ENCODE peak calls at places on chromosomes 16 and 17, in seven cellular contexts. P is brain microvascular endothelial cell, T is H9, F is stomach, J is spleen, M is H1, A is HCT116. S is an unnamed sample. For H3K27me3, the result is how much of the 10 kb centered on the place peaks cover.

GRCh38 chr16:53089434-53090270 is 34.9 kb downstream of the CHD9 start:
- DNase-seq in P (no peak), T (no peak), F (no peak), J (no peak), M (no peak), A (no peak), S (no peak)

GRCh38 chr17:77145635-77146632 is 5.2 kb downstream of the SEC14L1 start:
- DNase-seq in P (peak), T (peak), F (peak), J (peak), M (no peak), A (no peak), S (peak)

GRCh38 chr17:65181237-65182061 is 44.3 kb downstream of the RGS9 start:
- DNase-seq in P (no peak), T (no peak), F (no peak), J (no peak), M (no peak), A (no peak), S (peak)

GRCh38 chr17:80008848-80009247 is 26.8 kb downstream of the TBC1D16 start:
- DNase-seq in P (no peak), T (no peak), F (no peak), J (no peak), M (no peak), A (no peak), S (no peak)

GRCh38 chr17:80283116-80283852 is 22.6 kb downstream of the RNF213 start:
- DNase-seq in P (no peak), T (no peak), F (no peak), J (no peak), M (no peak), A (no peak), S (no peak)

GRCh38 chr16:19851476-19851875 is 33.2 kb downstream of the GPRC5B start:
- DNase-seq in P (no peak), T (no peak), F (no peak), J (no peak), M (no peak), A (no peak), S (no peak)

GRCh38 chr16:22091721-22092120 is 620 bp upstream of the VWA3A start:
- DNase-seq in P (no peak), T (no peak), F (no peak), J (no peak), M (no peak), A (no peak), S (no peak)

GRCh38 chr17:64947146-64947545 is 27.9 kb upstream of the LRRC37A3 start:
- DNase-seq in P (no peak), T (no peak), F (no peak), J (no peak), M (no peak), A (no peak), S (no peak)

GRCh38 chr16:53545433-53545832 is 42.4 kb upstream of the AKTIP start:
- DNase-seq in P (no peak), T (no peak), F (no peak), J (peak), M (no peak), A (no peak), S (no peak)

GRCh38 chr17:35866356-35866950 is 2.2 kb downstream of the HEATR9 start:
- DNase-seq in P (no peak), T (no peak), F (no peak), J (no peak), M (no peak), A (no peak), S (no peak)

GRCh38 chr17:42608692-42609181 is 437 bp downstream of the RETREG3 start:
- DNase-seq in P (no peak), T (no peak), F (no peak), J (no peak), M (no peak), A (no peak), S (no peak)

GRCh38 chr17:61128671-61129115 is 270.9 kb upstream of the TBX2 start:
- DNase-seq in P (peak), T (no peak), F (no peak), J (no peak), M (no peak), A (no peak), S (no peak)

GRCh38 chr17:82064433-82065192 is 991 bp downstream of the DUS1L start:
- DNase-seq in P (no peak), T (no peak), F (peak), J (no peak), M (no peak), A (no peak), S (peak)

GRCh38 chr17:1557355-1558095 is 5.1 kb downstream of the PITPNA start:
- DNase-seq in P (peak), T (no peak), F (no peak), J (peak), M (no peak), A (no peak), S (no peak)

GRCh38 chr16:11949527-11949926 is 7.7 kb upstream of the NPIPB2 start:
- DNase-seq in P (peak), T (peak), F (no peak), J (no peak), M (no peak), A (peak), S (no peak)

GRCh38 chr16:14089283-14089823 is 18.2 kb downstream of the MRTFB start:
- DNase-seq in P (no peak), T (no peak), F (no peak), J (no peak), M (no peak), A (no peak), S (no peak)

GRCh38 chr16:83727018-83727417 is 80.8 kb upstream of the HSBP1 start:
- DNase-seq in P (peak), T (no peak), F (no peak), J (no peak), M (no peak), A (no peak), S (no peak)

GRCh38 chr16:59612094-59612493 is 878.0 kb upstream of the GOT2 start:
- DNase-seq in P (no peak), T (peak), F (no peak), J (no peak), M (no peak), A (no peak), S (no peak)

GRCh38 chr16:819336-819735 is 18.8 kb upstream of the GNG13 start:
- DNase-seq in P (no peak), T (no peak), F (no peak), J (no peak), M (no peak), A (no peak), S (no peak)

GRCh38 chr17:17924857-17925250 is 47.3 kb downstream of the TOM1L2 start:
- DNase-seq in P (no peak), T (no peak), F (no peak), J (no peak), M (no peak), A (no peak), S (no peak)

GRCh38 chr17:76207268-76207667 is 33.0 kb downstream of the RNF157 start:
- DNase-seq in P (no peak), T (no peak), F (no peak), J (no peak), M (no peak), A (no peak), S (no peak)

GRCh38 chr17:60562421-60562820 is 36.4 kb upstream of the APPBP2 start:
- DNase-seq in P (no peak), T (no peak), F (no peak), J (no peak), M (no peak), A (no peak), S (no peak)

GRCh38 chr16:10509534-10510025 is 70.8 kb downstream of the EMP2 start:
- DNase-seq in P (peak), T (peak), F (peak), J (no peak), M (peak), A (peak), S (peak)

GRCh38 chr17:76082326-76083251 is 3.6 kb downstream of the ZACN start:
- DNase-seq in P (no peak), T (peak), F (no peak), J (no peak), M (no peak), A (no peak), S (no peak)

GRCh38 chr16:80300876-80301275 is 239.9 kb upstream of the DYNLRB2 start:
- DNase-seq in P (peak), T (no peak), F (no peak), J (no peak), M (no peak), A (no peak), S (no peak)

GRCh38 chr17:15963670-15964110 is 18.8 kb downstream of the ADORA2B start:
- DNase-seq in P (peak), T (no peak), F (no peak), J (no peak), M (no peak), A (peak), S (no peak)

GRCh38 chr17:1050996-1051925 is 54.3 kb downstream of the TIMM22 start:
- DNase-seq in P (no peak), T (no peak), F (no peak), J (peak), M (no peak), A (no peak), S (no peak)

GRCh38 chr17:60134396-60135159 is 15.2 kb upstream of the CA4 start:
- DNase-seq in P (peak), T (no peak), F (peak), J (peak), M (no peak), A (no peak), S (no peak)

GRCh38 chr17:7579001-7579838 is at the start of gene CD68:
- DNase-seq in P (peak), T (peak), F (peak), J (no peak), M (no peak), A (peak), S (peak)

GRCh38 chr17:40956401-40957254 is 10.1 kb downstream of the KRT39 start:
- DNase-seq in P (peak), T (no peak), F (no peak), J (no peak), M (no peak), A (peak), S (no peak)

DNA sequence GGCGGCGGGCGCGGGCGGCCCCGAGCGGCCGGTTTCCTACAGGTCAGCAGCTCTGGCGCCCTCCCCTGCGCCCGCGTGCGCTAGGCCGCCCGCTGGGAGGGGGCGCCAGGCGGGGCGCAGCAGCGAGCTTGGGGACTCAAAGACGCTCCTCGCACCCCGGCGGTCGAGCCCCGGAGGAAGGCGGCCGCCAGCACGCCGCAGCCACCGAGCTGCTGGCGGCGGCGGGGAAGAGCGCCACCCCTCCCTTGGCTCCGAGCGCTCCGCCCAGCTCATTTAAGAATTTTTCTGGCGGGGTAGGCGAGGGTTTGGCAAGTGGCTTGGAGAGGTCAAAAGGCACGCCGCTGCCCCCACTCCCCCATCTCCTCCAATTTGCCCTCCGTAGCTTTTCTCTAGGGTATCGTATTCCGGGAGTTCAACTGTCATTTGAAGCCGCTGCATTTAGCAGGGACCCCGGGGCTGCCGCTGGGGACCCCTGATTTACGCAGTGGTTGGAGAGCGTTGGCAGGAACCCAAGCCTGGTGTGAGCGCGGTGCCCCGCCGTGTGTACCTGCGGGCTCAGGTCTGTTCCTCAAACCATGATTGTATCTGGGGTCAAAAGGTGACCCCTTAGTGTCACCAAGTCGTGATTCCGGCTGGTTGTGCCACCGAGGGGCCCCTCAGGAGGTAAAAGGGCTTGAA is 59.5 kb upstream of the GSE1 start:
- DNase-seq in P (no peak), T (peak), F (peak), J (peak), M (no peak), A (peak), S (peak)
- TF ChIP-seq CTCF in P (no peak), T (no peak), F (peak), J (no peak), M (peak), A (no peak), S (peak)

GRCh38 chr17:43931062-43931571 is 11.2 kb downstream of the PPY start:
- DNase-seq in P (no peak), T (no peak), F (no peak), J (no peak), M (no peak), A (no peak), S (no peak)
- H3K27me3 ChIP-seq in P (under half), T (under half), F (half or more), J (under half), M (under half), A (under half), S (under half)

GRCh38 chr17:66764559-66764958 is 70.4 kb upstream of the CACNG5 start:
- DNase-seq in P (no peak), T (peak), F (no peak), J (no peak), M (no peak), A (no peak), S (no peak)
- TF ChIP-seq CTCF in P (no peak), T (no peak), F (no peak), J (no peak), M (no peak), A (no peak), S (no peak)

DNA sequence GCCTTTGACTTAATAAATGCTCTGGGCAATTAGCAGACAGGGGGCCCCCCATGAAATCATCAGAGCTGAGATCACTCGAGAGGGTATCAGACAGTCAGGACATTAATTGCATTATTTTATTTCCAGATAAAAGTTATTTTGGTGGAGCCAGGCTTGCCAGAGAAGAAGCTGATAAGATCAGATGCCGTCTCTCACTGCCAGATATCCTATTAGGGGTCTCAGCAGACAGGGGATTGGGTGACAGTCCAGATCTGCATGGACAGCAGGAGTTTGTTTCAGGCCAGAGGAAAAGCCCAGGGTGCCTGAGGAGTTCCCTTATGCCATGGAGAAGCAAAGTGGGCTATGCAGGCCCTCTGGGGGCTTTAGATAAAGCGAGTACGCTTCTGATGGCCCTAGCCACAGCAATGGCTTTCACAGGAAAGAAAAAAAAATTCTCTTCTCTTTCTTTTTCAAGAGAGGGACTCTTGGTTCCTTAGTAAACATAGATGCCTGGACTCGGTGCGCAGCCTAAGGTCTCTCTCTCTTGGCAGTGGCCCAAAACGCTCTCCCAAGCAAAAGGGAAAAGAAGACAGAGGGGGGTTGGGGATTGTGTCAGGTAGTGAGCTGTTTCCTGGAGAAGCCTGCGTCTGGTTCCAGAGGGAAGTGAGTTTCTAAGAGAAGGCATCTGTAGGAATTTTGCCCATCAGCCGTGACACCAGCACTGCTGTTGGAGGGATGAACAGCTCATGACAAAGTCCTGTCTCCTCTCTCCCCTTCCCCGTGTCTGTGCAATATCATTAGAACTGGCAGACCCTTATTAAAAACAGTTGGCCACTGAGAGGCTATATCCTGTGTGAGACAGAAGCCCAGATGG is 166.4 kb upstream of the FOXF1 start:
- DNase-seq in P (no peak), T (no peak), F (no peak), J (no peak), M (no peak), A (no peak), S (no peak)
- H3K27me3 ChIP-seq in P (under half), T (under half), F (half or more), J (under half), M (under half), A (under half), S (under half)

GRCh38 chr16:67229906-67230808 is 3.2 kb downstream of the TMEM208 start:
- DNase-seq in P (no peak), T (no peak), F (no peak), J (no peak), M (no peak), A (no peak), S (no peak)

GRCh38 chr16:67233596-67233995 is 6.7 kb downstream of the TMEM208 start:
- DNase-seq in P (no peak), T (no peak), F (no peak), J (peak), M (no peak), A (no peak), S (no peak)

GRCh38 chr16:67228905-67229304 is 2.0 kb downstream of the TMEM208 start:
- DNase-seq in P (no peak), T (no peak), F (no peak), J (no peak), M (no peak), A (no peak), S (no peak)

GRCh38 chr16:67228034-67228785 is 1.3 kb downstream of the TMEM208 start:
- DNase-seq in P (no peak), T (no peak), F (no peak), J (no peak), M (no peak), A (no peak), S (no peak)

DNA sequence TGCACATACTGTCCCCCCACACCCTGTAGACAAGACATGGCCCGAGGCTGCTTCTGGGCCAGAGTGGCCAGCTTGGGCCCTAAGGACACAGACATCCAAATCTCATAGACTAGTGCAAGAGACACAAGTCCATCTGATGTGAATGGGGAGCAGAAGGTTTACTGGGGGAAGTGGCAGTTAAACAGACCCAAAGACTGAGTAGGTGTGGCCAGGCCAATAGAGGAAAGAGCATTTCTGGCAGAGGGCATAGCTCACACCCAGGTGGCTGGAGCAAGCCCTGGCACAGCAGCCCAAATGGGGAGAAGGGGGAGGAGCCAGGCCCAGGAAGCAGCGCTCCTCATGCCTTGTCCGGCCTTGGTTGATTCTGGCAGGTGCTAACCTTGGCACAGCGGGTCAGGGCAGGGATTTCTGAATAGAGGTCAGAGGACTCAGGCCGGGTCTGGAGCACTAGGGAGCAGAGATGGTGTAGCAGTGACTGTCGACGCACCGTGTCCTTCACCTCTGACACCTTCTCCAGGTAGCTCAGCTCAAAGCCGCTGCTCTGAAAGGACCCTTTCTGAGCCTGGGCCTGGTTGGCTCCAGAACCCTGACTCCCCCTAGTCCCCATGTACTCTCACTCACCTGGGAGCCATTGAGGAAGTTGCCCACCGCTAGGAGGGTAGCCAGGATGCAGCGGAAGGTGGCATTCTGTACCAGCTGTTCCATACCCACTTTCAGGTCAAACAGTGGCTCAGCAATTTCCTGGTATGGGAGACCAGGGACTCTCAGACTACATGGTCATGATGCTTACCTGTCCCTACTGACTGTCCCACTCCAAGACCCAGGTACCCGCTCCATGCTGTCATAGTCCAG is 4.1 kb downstream of the TMEM208 start:
- DNase-seq in P (no peak), T (peak), F (peak), J (peak), M (no peak), A (no peak), S (no peak)
- TF ChIP-seq CTCF in P (no peak), T (no peak), F (no peak), J (no peak), M (no peak), A (no peak), S (no peak)

GRCh38 chr16:89174877-89175276 is 3.3 kb downstream of the CDH15 start:
- DNase-seq in P (no peak), T (no peak), F (no peak), J (no peak), M (no peak), A (no peak), S (no peak)

GRCh38 chr16:89177501-89177900 is 6.0 kb downstream of the CDH15 start:
- DNase-seq in P (no peak), T (no peak), F (no peak), J (no peak), M (no peak), A (no peak), S (no peak)

GRCh38 chr16:89176147-89176690 is 4.7 kb downstream of the CDH15 start:
- DNase-seq in P (no peak), T (no peak), F (no peak), J (no peak), M (no peak), A (no peak), S (no peak)

GRCh38 chr16:89175280-89176146 is 4.0 kb downstream of the CDH15 start:
- DNase-seq in P (no peak), T (no peak), F (no peak), J (no peak), M (no peak), A (no peak), S (no peak)

GRCh38 chr16:89176717-89177116 is 5.2 kb downstream of the CDH15 start:
- DNase-seq in P (no peak), T (no peak), F (no peak), J (no peak), M (no peak), A (no peak), S (no peak)
- H3K27me3 ChIP-seq in P (under half), T (under half), F (half or more), J (under half), M (under half), A (under half), S (under half)